ENCODE peak calls at places on chromosomes 13 and 19, in ten cellular contexts. T is astrocyte of the cerebellum; Z is NCI-H2107; G is endodermal cell; W is H9; N is stimulated activated CD8-positive, alpha-beta memory T cell treated with anti-CD3 and anti-CD28 coated beads, Interleukin-7, amount 100 ng/mL, for 24 hours; D is GM23248; Y is amygdala; F is cardiac muscle cell; A is fibroblast of pulmonary artery. B is an unnamed sample.

GRCh38 chr19:29804493-29804892 is 7.3 kb upstream of the CCNE1 start:
- DNase-seq in T (no peak), Z (no peak), G (no peak), W (no peak), N (no peak), D (no peak), Y (no peak), F (no peak), A (no peak), B (no peak)

GRCh38 chr13:101917475-101917810 is 465.0 kb downstream of the ITGBL1 start:
- DNase-seq in T (no peak), Z (no peak), G (peak), W (peak), N (no peak), D (no peak), Y (no peak), F (no peak), A (no peak), B (no peak)

GRCh38 chr19:5691205-5691929 is 1.3 kb downstream of the RPL36 start:
- DNase-seq in T (no peak), Z (no peak), G (peak), W (peak), N (peak), D (peak), Y (peak), F (peak), A (peak), B (peak)

GRCh38 chr13:73040968-73041580 is 17.7 kb upstream of the KLF5 start:
- DNase-seq in T (no peak), Z (no peak), G (no peak), W (no peak), N (no peak), D (no peak), Y (no peak), F (peak), A (no peak), B (no peak)

GRCh38 chr19:15404097-15404779 is 14.6 kb downstream of the AKAP8L start:
- DNase-seq in T (no peak), Z (no peak), G (peak), W (no peak), N (no peak), D (no peak), Y (no peak), F (no peak), A (no peak), B (no peak)

GRCh38 chr19:55677572-55678028 is 2.6 kb downstream of the EPN1 start:
- DNase-seq in T (no peak), Z (no peak), G (no peak), W (no peak), N (no peak), D (no peak), Y (no peak), F (no peak), A (no peak), B (no peak)

GRCh38 chr19:10402441-10403038 is 802 bp downstream of the CDC37 start:
- DNase-seq in T (no peak), Z (no peak), G (peak), W (no peak), N (no peak), D (peak), Y (no peak), F (peak), A (peak), B (peak)

GRCh38 chr13:113348591-113348990 is 15.3 kb downstream of the GRTP1 start:
- DNase-seq in T (no peak), Z (no peak), G (no peak), W (no peak), N (no peak), D (no peak), Y (no peak), F (no peak), A (no peak), B (no peak)

GRCh38 chr19:51904331-51905165 is at the start of gene ZNF649:
- DNase-seq in T (peak), Z (peak), G (peak), W (peak), N (peak), D (peak), Y (peak), F (peak), A (peak), B (peak)

GRCh38 chr13:30580852-30581502 is 36.7 kb upstream of the USPL1 start:
- DNase-seq in T (no peak), Z (no peak), G (no peak), W (no peak), N (no peak), D (peak), Y (no peak), F (no peak), A (no peak), B (no peak)

GRCh38 chr13:101429733-101430132 is 13.4 kb upstream of the NALCN start:
- DNase-seq in T (no peak), Z (no peak), G (no peak), W (no peak), N (no peak), D (no peak), Y (no peak), F (no peak), A (no peak), B (no peak)

GRCh38 chr19:58393725-58394033 is 1.8 kb upstream of the RNF225 start:
- DNase-seq in T (no peak), Z (no peak), G (no peak), W (no peak), N (no peak), D (no peak), Y (no peak), F (no peak), A (no peak), B (no peak)

GRCh38 chr13:75250526-75251183 is 231.3 kb downstream of the TBC1D4 start:
- DNase-seq in T (no peak), Z (no peak), G (no peak), W (no peak), N (no peak), D (peak), Y (no peak), F (peak), A (peak), B (peak)

GRCh38 chr19:1076951-1077350 is 10.0 kb downstream of the ARHGAP45 start:
- DNase-seq in T (no peak), Z (no peak), G (no peak), W (no peak), N (peak), D (peak), Y (peak), F (no peak), A (no peak), B (no peak)

GRCh38 chr13:31090921-31091624 is 70.6 kb downstream of the HSPH1 start:
- DNase-seq in T (no peak), Z (no peak), G (peak), W (no peak), N (no peak), D (no peak), Y (no peak), F (peak), A (peak), B (no peak)

GRCh38 chr13:48564046-48564445 is 31.2 kb upstream of the RCBTB2 start:
- DNase-seq in T (no peak), Z (no peak), G (no peak), W (no peak), N (no peak), D (no peak), Y (no peak), F (no peak), A (no peak), B (peak)

GRCh38 chr19:1004204-1004802 is 4.1 kb downstream of the GRIN3B start:
- DNase-seq in T (no peak), Z (no peak), G (no peak), W (no peak), N (no peak), D (no peak), Y (no peak), F (no peak), A (no peak), B (no peak)

GRCh38 chr13:109874444-109874920 is 88.1 kb upstream of the IRS2 start:
- DNase-seq in T (no peak), Z (no peak), G (no peak), W (no peak), N (no peak), D (no peak), Y (no peak), F (no peak), A (peak), B (no peak)

GRCh38 chr19:52237771-52238400 is 31.5 kb upstream of the ZNF766 start:
- DNase-seq in T (peak), Z (peak), G (peak), W (peak), N (peak), D (peak), Y (no peak), F (peak), A (peak), B (peak)

GRCh38 chr13:77860621-77861020 is 58.0 kb downstream of the EDNRB start:
- DNase-seq in T (peak), Z (no peak), G (no peak), W (no peak), N (no peak), D (peak), Y (no peak), F (peak), A (peak), B (peak)

GRCh38 chr19:41511628-41512027 is 64.3 kb upstream of the CEACAM21 start:
- DNase-seq in T (no peak), Z (no peak), G (no peak), W (no peak), N (no peak), D (no peak), Y (no peak), F (no peak), A (no peak), B (no peak)

GRCh38 chr13:66657165-66657895 is 572.8 kb downstream of the PCDH9 start:
- DNase-seq in T (peak), Z (peak), G (no peak), W (no peak), N (no peak), D (peak), Y (no peak), F (peak), A (peak), B (peak)

GRCh38 chr19:56177564-56178243 is 1.9 kb downstream of the GALP start:
- DNase-seq in T (no peak), Z (no peak), G (no peak), W (no peak), N (no peak), D (no peak), Y (no peak), F (no peak), A (no peak), B (no peak)

GRCh38 chr19:48186015-48186414 is 15.5 kb downstream of the ZSWIM9 start:
- DNase-seq in T (no peak), Z (no peak), G (no peak), W (no peak), N (no peak), D (no peak), Y (no peak), F (no peak), A (no peak), B (no peak)

GRCh38 chr13:33262997-33263396 is 22.6 kb downstream of the STARD13 start:
- DNase-seq in T (no peak), Z (no peak), G (no peak), W (no peak), N (no peak), D (no peak), Y (no peak), F (no peak), A (no peak), B (no peak)

GRCh38 chr13:58302349-58302748 is 670.8 kb downstream of the PCDH17 start:
- DNase-seq in T (no peak), Z (no peak), G (no peak), W (no peak), N (no peak), D (no peak), Y (no peak), F (no peak), A (no peak), B (no peak)

GRCh38 chr13:111602874-111603273 is 282.4 kb downstream of the TEX29 start:
- DNase-seq in T (no peak), Z (no peak), G (no peak), W (peak), N (no peak), D (no peak), Y (no peak), F (no peak), A (no peak), B (no peak)

GRCh38 chr13:82803341-82803740 is 1078.9 kb downstream of the SLITRK1 start:
- DNase-seq in T (no peak), Z (no peak), G (no peak), W (no peak), N (no peak), D (peak), Y (no peak), F (peak), A (peak), B (peak)

GRCh38 chr13:96968027-96968426 is 26.2 kb downstream of the OXGR1 start:
- DNase-seq in T (no peak), Z (no peak), G (no peak), W (no peak), N (no peak), D (no peak), Y (no peak), F (no peak), A (no peak), B (no peak)

GRCh38 chr19:33713194-33713593 is 83.5 kb upstream of the KCTD15 start:
- DNase-seq in T (no peak), Z (no peak), G (no peak), W (no peak), N (no peak), D (no peak), Y (no peak), F (no peak), A (no peak), B (no peak)

GRCh38 chr13:65959305-65959704 is 1270.8 kb downstream of the PCDH9 start:
- DNase-seq in T (no peak), Z (no peak), G (no peak), W (no peak), N (no peak), D (peak), Y (no peak), F (no peak), A (peak), B (no peak)

GRCh38 chr19:35013047-35013819 is 13.1 kb downstream of the GRAMD1A start:
- DNase-seq in T (no peak), Z (no peak), G (peak), W (peak), N (peak), D (peak), Y (peak), F (peak), A (peak), B (peak)

GRCh38 chr13:40660692-40661091 is 5.7 kb downstream of the FOXO1 start:
- DNase-seq in T (no peak), Z (no peak), G (no peak), W (no peak), N (no peak), D (no peak), Y (no peak), F (no peak), A (no peak), B (no peak)

GRCh38 chr13:101817898-101818297 is 365.4 kb downstream of the ITGBL1 start:
- DNase-seq in T (no peak), Z (no peak), G (no peak), W (no peak), N (no peak), D (no peak), Y (no peak), F (no peak), A (no peak), B (no peak)

GRCh38 chr13:39417131-39417530 is 185.9 kb downstream of the LHFPL6 start:
- DNase-seq in T (no peak), Z (no peak), G (peak), W (peak), N (no peak), D (peak), Y (peak), F (peak), A (peak), B (no peak)

GRCh38 chr13:33004454-33004853 is 11.8 kb upstream of the KL start:
- DNase-seq in T (no peak), Z (no peak), G (no peak), W (no peak), N (no peak), D (peak), Y (no peak), F (peak), A (peak), B (peak)

GRCh38 chr13:27270594-27271520 is at the start of gene RASL11A:
- DNase-seq in T (peak), Z (peak), G (peak), W (peak), N (peak), D (peak), Y (peak), F (peak), A (peak), B (peak)

GRCh38 chr13:31012285-31013024 is 80.0 kb downstream of the TEX26 start:
- DNase-seq in T (no peak), Z (no peak), G (peak), W (peak), N (no peak), D (peak), Y (no peak), F (peak), A (peak), B (peak)